ENCODE peak calls at places on chromosomes 5 and 9, in nine cellular contexts. G is CD8-positive, alpha-beta T cell; Q is fibroblast of pulmonary artery; Y is GM20000; B is transverse colon; C is lower lobe of right lung; H is breast epithelium; J is NB4; L is heart left ventricle. A is an unnamed sample.

GRCh38 chr9:33165263-33166151 is 1.6 kb downstream of the B4GALT1 start:
- DNase-seq in G (peak; percentile 47), Y (peak; percentile 72), J (peak; percentile 91), L (peak; percentile 48), Q (peak; percentile 98), C (no peak), H (no peak), B (peak; percentile 71), A (peak; percentile 57)

GRCh38 chr5:135481387-135481786 is 29.2 kb upstream of the TIFAB start:
- DNase-seq in Q (no peak), J (peak; percentile 89), B (no peak), H (no peak), C (no peak), L (no peak), Y (no peak), G (no peak), A (no peak)

GRCh38 chr5:21685536-21685935 is 1167.6 kb downstream of the CDH12 start:
- DNase-seq in Q (peak; percentile 69), L (no peak), B (no peak), J (no peak), C (no peak), G (no peak), Y (no peak), H (no peak), A (no peak)

GRCh38 chr9:26334709-26335108 is 557.9 kb downstream of the CAAP1 start:
- DNase-seq in L (no peak), C (no peak), G (no peak), H (no peak), Q (no peak), Y (no peak), J (no peak), B (no peak), A (no peak)

GRCh38 chr5:5422819-5423515 is 490 bp downstream of the ICE1 start:
- DNase-seq in J (peak; percentile 21), L (no peak), C (no peak), Y (no peak), Q (no peak), G (no peak), H (no peak), B (no peak), A (no peak)

GRCh38 chr9:127749090-127749787 is 14.1 kb upstream of the TOR2A start:
- DNase-seq in G (no peak), H (no peak), L (no peak), Y (no peak), J (no peak), B (no peak), Q (no peak), C (no peak), A (no peak)

GRCh38 chr9:95511232-95511951 is 5.4 kb downstream of the PTCH1 start:
- DNase-seq in Q (peak; percentile 74), L (no peak), G (peak; percentile 44), Y (no peak), H (peak; percentile 54), J (peak; percentile 80), B (peak; percentile 67), C (peak; percentile 66), A (peak; percentile 66)

GRCh38 chr9:130185494-130186005 is 13.3 kb downstream of the NCS1 start:
- DNase-seq in Y (no peak), B (no peak), J (no peak), L (no peak), H (no peak), Q (peak; percentile 28), C (no peak), G (no peak), A (no peak)

GRCh38 chr9:36486933-36487481 is 85.7 kb upstream of the MELK start:
- DNase-seq in H (no peak), Q (peak; percentile 21), J (peak; percentile 81), G (peak; percentile 54), Y (peak; percentile 65), L (peak; percentile 58), B (peak; percentile 51), C (peak; percentile 74), A (peak; percentile 53)

GRCh38 chr9:115615821-115616665 is 498.1 kb upstream of the TNC start:
- DNase-seq in H (no peak), Q (peak; percentile 66), Y (no peak), J (no peak), C (no peak), L (no peak), G (no peak), B (no peak), A (no peak)

GRCh38 chr5:3825888-3826465 is 230.3 kb downstream of the IRX1 start:
- DNase-seq in Y (no peak), G (no peak), C (no peak), J (no peak), B (no peak), H (no peak), Q (no peak), L (no peak), A (no peak)

GRCh38 chr5:174834081-174834480 is 109.7 kb downstream of the MSX2 start:
- DNase-seq in H (no peak), C (no peak), L (no peak), Q (no peak), G (no peak), B (no peak), Y (no peak), J (no peak), A (no peak)

GRCh38 chr9:94791431-94791830 is 64.9 kb downstream of the AOPEP start:
- DNase-seq in Q (no peak), Y (no peak), C (no peak), J (no peak), H (no peak), L (no peak), B (no peak), G (no peak), A (no peak)

DNA sequence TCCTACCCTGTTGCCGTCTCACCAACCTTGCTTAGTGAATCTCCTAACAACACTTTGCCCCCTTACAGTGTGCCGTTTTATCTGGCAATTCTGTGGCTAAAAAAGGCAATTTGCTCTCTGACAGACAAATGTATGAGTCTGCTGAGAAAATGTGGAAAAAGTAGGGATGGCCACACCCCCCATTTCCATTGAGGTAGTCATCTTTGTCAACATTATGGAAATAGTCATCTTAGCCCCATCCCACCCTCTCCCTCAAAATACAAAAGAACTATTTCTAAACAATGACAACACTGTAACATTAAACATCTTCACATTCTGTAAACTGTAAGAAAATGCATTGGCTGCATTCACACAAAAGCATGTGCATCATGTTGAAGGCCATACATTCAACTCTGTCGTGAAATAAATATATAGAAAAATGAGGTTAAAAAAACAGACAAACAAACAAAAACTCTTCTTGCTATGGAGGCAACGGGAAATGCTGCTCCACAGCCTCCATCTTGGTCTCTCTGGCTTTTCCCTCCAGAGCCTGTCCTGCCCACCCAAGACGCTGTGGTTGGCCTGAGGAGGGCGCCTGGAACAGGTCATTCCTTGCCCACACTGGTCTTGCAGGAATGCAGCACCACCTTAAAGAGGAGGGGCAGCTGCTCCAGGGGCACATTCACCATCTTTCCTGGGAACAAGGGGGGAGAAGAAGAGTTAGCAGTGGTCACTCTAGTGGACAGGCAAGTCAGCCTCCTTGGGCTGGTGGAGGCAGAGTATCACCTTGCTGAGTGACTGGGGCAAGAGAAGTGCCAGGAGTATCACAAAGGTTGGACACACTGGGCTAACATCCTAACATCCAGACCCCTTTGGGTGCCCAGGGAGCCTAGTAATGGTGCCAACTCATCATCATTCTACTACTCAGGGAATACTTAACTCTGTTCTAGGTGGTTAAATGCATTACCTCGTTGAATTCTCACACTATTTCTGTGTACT is 15.2 kb upstream of the NR5A1 start:
- DNase-seq in L (no peak), Y (no peak), C (no peak), G (no peak), J (no peak), B (no peak), Q (no peak), H (no peak), A (no peak)
- TF ChIP-seq CTCF in L (no peak), Y (no peak), C (no peak), G (no peak), J (no peak), B (no peak), Q (no peak), H (no peak), A (no peak)

GRCh38 chr9:71716138-71716909 is 52.0 kb downstream of the CEMIP2 start:
- DNase-seq in L (no peak), G (no peak), C (no peak), Q (peak; percentile 44), B (no peak), J (peak; percentile 1), Y (no peak), H (no peak), A (no peak)
- TF ChIP-seq CTCF in L (peak; percentile 59), G (peak; percentile 77), C (peak; percentile 46), Q (peak; percentile 52), B (peak; percentile 35), J (no peak), Y (no peak), H (peak; percentile 36), A (peak; percentile 69)

GRCh38 chr5:143002459-143003327 is 232.5 kb downstream of the ARHGAP26 start:
- DNase-seq in L (peak; percentile 41), G (peak; percentile 58), Q (peak; percentile 99), Y (peak; percentile 74), J (peak; percentile 97), H (no peak), B (peak; percentile 54), C (peak; percentile 52), A (peak; percentile 51)

GRCh38 chr5:143004361-143004802 is 234.2 kb downstream of the ARHGAP26 start:
- DNase-seq in G (no peak), L (no peak), Q (no peak), H (no peak), Y (no peak), C (no peak), J (no peak), B (no peak), A (no peak)

GRCh38 chr5:143006511-143006910 is 236.3 kb downstream of the ARHGAP26 start:
- DNase-seq in Q (no peak), B (no peak), Y (no peak), G (no peak), H (no peak), L (no peak), J (no peak), C (no peak), A (no peak)

GRCh38 chr5:143001764-143002351 is 231.7 kb downstream of the ARHGAP26 start:
- DNase-seq in H (no peak), Y (no peak), L (no peak), C (no peak), G (peak; percentile 29), J (peak; percentile 82), Q (peak; percentile 75), B (no peak), A (no peak)

DNA sequence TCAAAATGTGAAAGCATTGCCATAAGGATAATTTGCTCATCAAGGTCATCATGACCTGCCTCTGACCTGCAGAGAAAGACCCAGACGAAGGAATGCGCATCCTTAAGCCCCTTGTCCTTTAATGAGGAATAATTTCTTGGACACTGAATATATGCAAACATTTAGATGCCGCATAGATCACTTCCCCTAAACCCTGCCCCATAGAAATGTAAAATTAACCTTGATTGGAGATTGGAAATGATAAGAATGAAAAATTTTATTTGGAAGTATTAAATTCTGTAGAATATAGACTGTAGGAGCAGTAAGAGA is 233.1 kb downstream of the ARHGAP26 start:
- DNase-seq in J (no peak), B (no peak), Q (no peak), L (no peak), Y (no peak), H (no peak), C (no peak), G (no peak), A (no peak)
- TF ChIP-seq CTCF in J (no peak), B (no peak), Q (no peak), L (no peak), Y (no peak), H (no peak), C (peak; percentile 3), G (peak; percentile 31), A (no peak)

DNA sequence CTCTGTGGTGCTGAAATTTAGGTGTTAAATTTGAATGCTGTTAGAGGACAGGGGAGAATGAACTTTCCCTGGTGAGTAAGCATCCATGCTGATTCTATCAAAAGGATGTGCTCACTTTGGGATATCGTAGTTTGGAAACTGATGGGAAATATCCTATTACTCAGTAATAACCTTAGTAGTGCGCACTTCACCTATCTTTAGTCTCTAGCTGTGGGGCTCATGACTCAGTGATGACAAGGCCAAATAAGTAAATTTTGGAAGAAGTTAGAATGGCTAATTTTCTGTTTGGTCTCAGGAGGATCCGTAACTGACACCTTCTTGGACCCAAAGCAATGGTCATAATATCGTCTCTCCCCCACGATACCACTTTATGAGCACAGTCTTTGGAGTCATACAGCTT is 448.4 kb downstream of the PSAT1 start:
- DNase-seq in C (no peak), Y (no peak), B (no peak), L (no peak), G (no peak), J (no peak), Q (no peak), H (no peak), A (no peak)
- TF ChIP-seq CTCF in C (no peak), Y (no peak), B (no peak), L (no peak), G (no peak), J (no peak), Q (no peak), H (no peak), A (no peak)